ENCODE peak calls at places on chromosomes 2 and 18, in five cellular contexts. N is IMR-90; X is CD8-positive, alpha-beta memory T cell; T is choroid plexus epithelial cell; J is GM23248. C is an unnamed sample.

GRCh38 chr2:41791523-41791922 is 256.3 kb upstream of the PKDCC start:
- DNase-seq in N (peak), X (no peak), T (peak), J (peak), C (peak)

GRCh38 chr18:23881778-23882177 is 132.8 kb upstream of the TTC39C start:
- DNase-seq in N (no peak), X (no peak), T (no peak), J (no peak), C (no peak)

GRCh38 chr2:175167076-175167791 is 769 bp downstream of the ATF2 start:
- DNase-seq in N (no peak), X (peak), T (peak), J (peak), C (peak)

GRCh38 chr2:36445191-36445590 is 89.6 kb downstream of the CRIM1 start:
- DNase-seq in N (no peak), X (no peak), T (peak), J (no peak), C (no peak)

GRCh38 chr2:21030983-21031968 is 12.6 kb downstream of the APOB start:
- DNase-seq in N (no peak), X (no peak), T (no peak), J (no peak), C (no peak)

GRCh38 chr2:74576830-74577229 is 22.3 kb downstream of the DOK1 start:
- DNase-seq in N (peak), X (no peak), T (peak), J (peak), C (peak)

GRCh38 chr18:57146956-57147636 is at the start of gene BOD1L2:
- DNase-seq in N (no peak), X (no peak), T (no peak), J (no peak), C (no peak)

GRCh38 chr2:145744541-145745386 is 1224.8 kb upstream of the ZEB2 start:
- DNase-seq in N (peak), X (no peak), T (peak), J (peak), C (no peak)

GRCh38 chr2:43051316-43051715 is 175.1 kb downstream of the ZFP36L2 start:
- DNase-seq in N (peak), X (no peak), T (peak), J (peak), C (no peak)

GRCh38 chr2:107595749-107596148 is 230.9 kb upstream of the RGPD4 start:
- DNase-seq in N (peak), X (no peak), T (peak), J (peak), C (no peak)

GRCh38 chr2:105885456-105885855 is 140.7 kb downstream of the NCK2 start:
- DNase-seq in N (no peak), X (no peak), T (no peak), J (no peak), C (no peak)
- H3K4me3 ChIP-seq in N (no peak), X (no peak), T (no peak), J (no peak), C (no peak)

GRCh38 chr18:75200644-75201272 is 8.2 kb downstream of the PTGR3 start:
- DNase-seq in N (no peak), X (no peak), T (no peak), J (no peak), C (no peak)

GRCh38 chr18:75200071-75200470 is 8.9 kb downstream of the PTGR3 start:
- DNase-seq in N (no peak), X (no peak), T (no peak), J (no peak), C (no peak)

GRCh38 chr18:75201273-75201898 is 7.6 kb downstream of the PTGR3 start:
- DNase-seq in N (no peak), X (no peak), T (no peak), J (no peak), C (no peak)

GRCh38 chr18:75198046-75198445 is 10.9 kb downstream of the PTGR3 start:
- DNase-seq in N (peak), X (no peak), T (peak), J (peak), C (no peak)

DNA sequence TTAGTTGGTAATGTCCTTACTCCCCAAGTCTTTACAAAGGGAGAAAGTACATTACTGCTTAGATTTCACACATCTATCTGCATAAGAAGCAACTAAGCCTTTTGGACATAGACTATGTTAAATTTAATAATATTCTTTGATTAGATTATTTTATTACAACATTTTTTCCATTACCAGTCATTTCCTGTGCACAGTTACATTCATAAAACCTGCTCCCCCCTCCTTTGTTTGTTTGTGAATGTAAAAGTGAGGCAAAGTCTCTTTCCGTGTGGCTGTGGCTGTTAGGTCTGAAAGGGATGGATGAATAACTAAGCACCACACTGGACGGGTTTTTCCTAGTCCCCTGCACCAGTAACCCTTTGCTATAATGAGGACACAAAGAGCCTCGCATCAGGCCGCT is 9.6 kb downstream of the PTGR3 start:
- DNase-seq in N (peak), X (no peak), T (no peak), J (peak), C (no peak)
- H3K4me3 ChIP-seq in N (no peak), X (no peak), T (no peak), J (no peak), C (no peak)

GRCh38 chr2:155965415-155966070 is 367.0 kb downstream of the NR4A2 start:
- DNase-seq in N (no peak), X (no peak), T (no peak), J (no peak), C (no peak)
- H3K4me3 ChIP-seq in N (no peak), X (no peak), T (no peak), J (no peak), C (no peak)

GRCh38 chr2:67854798-67855197 is 208.0 kb downstream of the C1D start:
- DNase-seq in N (no peak), X (no peak), T (no peak), J (no peak), C (no peak)

GRCh38 chr2:67856866-67857265 is 205.9 kb downstream of the C1D start:
- DNase-seq in N (no peak), X (no peak), T (no peak), J (no peak), C (no peak)

GRCh38 chr2:67848551-67848950 is 214.3 kb downstream of the C1D start:
- DNase-seq in N (no peak), X (no peak), T (no peak), J (no peak), C (no peak)

GRCh38 chr2:67854103-67854502 is 208.7 kb downstream of the C1D start:
- DNase-seq in N (no peak), X (no peak), T (no peak), J (no peak), C (no peak)

GRCh38 chr2:67851946-67852345 is 210.9 kb downstream of the C1D start:
- DNase-seq in N (no peak), X (no peak), T (no peak), J (no peak), C (no peak)
- H3K4me3 ChIP-seq in N (no peak), X (no peak), T (no peak), J (no peak), C (no peak)

DNA sequence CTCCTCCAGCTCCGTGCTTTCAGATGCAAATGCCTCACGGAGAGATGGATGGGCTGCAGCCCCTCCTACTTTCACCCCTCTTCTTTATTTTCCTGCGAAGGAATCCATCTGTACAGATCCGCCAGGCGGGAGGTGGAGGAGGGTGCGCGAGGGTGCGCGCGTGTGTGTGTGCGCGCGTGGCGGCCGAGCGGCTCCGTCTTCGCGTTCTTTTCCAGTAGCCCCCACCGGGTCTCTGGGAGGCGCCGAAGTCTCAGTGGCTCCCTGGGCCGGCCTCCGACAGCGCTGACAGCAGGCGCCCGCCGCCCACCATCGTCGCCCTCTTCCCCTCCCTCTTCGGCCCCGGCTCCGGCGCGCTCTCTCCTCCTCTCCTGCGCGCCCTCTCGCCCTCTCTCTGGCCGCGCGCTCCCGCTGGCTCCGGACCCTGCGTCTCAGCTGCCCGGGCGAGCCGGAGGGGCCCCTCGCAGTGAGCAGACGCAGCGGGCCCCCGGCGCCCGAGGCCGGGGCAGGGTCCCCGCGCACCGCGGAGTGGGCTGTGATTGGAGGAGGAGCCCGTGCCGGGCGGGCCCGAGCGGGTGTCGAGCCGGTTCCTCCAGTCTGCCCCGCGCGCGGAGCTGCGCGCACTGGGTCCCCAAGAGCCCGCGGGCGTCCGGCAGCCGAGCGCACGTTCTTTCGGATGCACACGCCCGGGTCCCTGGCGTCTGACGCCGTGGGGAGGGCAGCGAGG is at the start of gene CDH7:
- DNase-seq in N (no peak), X (no peak), T (no peak), J (no peak), C (peak)
- H3K4me3 ChIP-seq in N (no peak), X (no peak), T (peak), J (no peak), C (peak)

DNA sequence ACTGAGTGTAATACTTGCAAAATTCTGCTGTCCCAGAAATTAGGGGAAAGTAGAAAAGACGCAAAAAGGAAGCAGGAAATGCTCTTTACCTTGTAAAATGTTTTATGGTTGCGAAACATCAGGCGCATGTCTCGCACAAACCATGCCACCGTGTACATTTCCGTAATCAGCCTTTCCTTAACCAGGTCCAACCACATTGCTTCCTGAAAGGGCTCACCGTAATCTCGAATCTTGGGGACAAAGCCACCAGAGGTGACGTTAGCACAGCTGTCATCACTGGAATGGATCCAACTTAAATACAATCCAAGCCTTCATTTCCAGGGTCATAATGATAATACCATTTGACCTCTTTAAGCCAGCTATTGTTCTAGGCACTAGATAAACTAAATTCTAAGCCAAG is 49.3 kb downstream of the SP110 start:
- DNase-seq in N (no peak), X (no peak), T (peak), J (no peak), C (peak)
- H3K4me3 ChIP-seq in N (no peak), X (no peak), T (no peak), J (no peak), C (no peak)

DNA sequence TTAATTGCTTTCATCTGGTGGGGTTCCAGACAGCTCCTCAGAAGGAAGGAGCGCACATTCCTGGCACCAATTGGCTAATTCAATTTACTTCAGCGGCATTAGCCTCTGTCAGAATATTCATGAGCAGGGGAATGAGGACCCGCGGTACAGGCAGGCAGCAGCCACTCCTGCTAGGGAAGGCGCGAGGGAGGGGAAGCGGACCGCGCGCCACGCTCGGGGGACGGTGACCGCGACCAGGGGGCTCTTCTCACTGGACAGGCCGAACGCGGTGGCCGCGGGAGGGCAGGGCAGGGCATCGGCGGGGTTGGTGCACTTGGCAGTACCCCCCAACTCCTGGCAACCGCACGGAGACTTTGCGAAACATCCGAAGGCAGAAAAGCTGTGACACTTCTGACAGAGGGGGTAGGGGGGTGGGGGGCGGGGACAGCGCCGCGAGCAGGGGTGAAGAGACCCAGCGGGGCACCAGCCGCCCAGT is at the start of gene CDH20:
- DNase-seq in N (no peak), X (no peak), T (no peak), J (no peak), C (no peak)
- H3K4me3 ChIP-seq in N (no peak), X (no peak), T (peak), J (peak), C (peak)

GRCh38 chr2:176552456-176553135 is 283.4 kb downstream of the MTX2 start:
- DNase-seq in N (peak), X (no peak), T (peak), J (peak), C (no peak)
- H3K4me3 ChIP-seq in N (no peak), X (no peak), T (no peak), J (peak), C (no peak)

C was measured in heart right ventricle.